ENCODE peak calls at places on chromosome 12, in seven cellular contexts. W, V, P, Y, I, J and F are unnamed samples.

GRCh38 chr12:15996948-15997347 is 85.8 kb downstream of the DERA start:
- DNase-seq in W (no peak), V (no peak), P (peak; percentile 19), Y (no peak), I (no peak), J (no peak), F (no peak)

GRCh38 chr12:4587108-4587507 is 25.1 kb downstream of the DYRK4 start:
- DNase-seq in W (no peak), V (no peak), P (no peak), Y (no peak), I (no peak), J (no peak), F (no peak)

GRCh38 chr12:12786716-12787601 is 1.5 kb downstream of the APOLD1 start:
- DNase-seq in W (peak; percentile 94), V (peak; percentile 81), P (peak; percentile 88), Y (peak; percentile 76), I (peak; percentile 92), J (peak; percentile 80), F (peak; percentile 60)

GRCh38 chr12:80040075-80040738 is 59.1 kb upstream of the OTOGL start:
- DNase-seq in W (no peak), V (no peak), P (peak; percentile 46), Y (no peak), I (no peak), J (no peak), F (no peak)

GRCh38 chr12:111607239-111607638 is 8.1 kb upstream of the ATXN2 start:
- DNase-seq in W (no peak), V (no peak), P (no peak), Y (no peak), I (no peak), J (no peak), F (no peak)

GRCh38 chr12:53053223-53054111 is 3.6 kb downstream of the TNS2 start:
- DNase-seq in W (peak; percentile 46), V (peak; percentile 75), P (peak; percentile 43), Y (peak; percentile 52), I (peak; percentile 90), J (peak; percentile 81), F (no peak)

GRCh38 chr12:41521872-41522379 is 333.8 kb downstream of the PDZRN4 start:
- DNase-seq in W (peak; percentile 87), V (no peak), P (peak; percentile 94), Y (no peak), I (no peak), J (no peak), F (no peak)

GRCh38 chr12:93319523-93320045 is 58.1 kb upstream of the NUDT4 start:
- DNase-seq in W (no peak), V (no peak), P (peak; percentile 37), Y (no peak), I (no peak), J (no peak), F (no peak)

GRCh38 chr12:113422030-113422900 is at the start of gene SDSL:
- DNase-seq in W (peak; percentile 77), V (no peak), P (peak; percentile 90), Y (no peak), I (peak; percentile 89), J (no peak), F (peak; percentile 79)

GRCh38 chr12:115802767-115803166 is 474.7 kb downstream of the MED13L start:
- DNase-seq in W (no peak), V (no peak), P (no peak), Y (no peak), I (no peak), J (no peak), F (no peak)

GRCh38 chr12:106256524-106256923 is 8.7 kb upstream of the CKAP4 start:
- DNase-seq in W (no peak), V (no peak), P (no peak), Y (no peak), I (no peak), J (no peak), F (no peak)

GRCh38 chr12:123140675-123141614 is 9.9 kb downstream of the PITPNM2 start:
- DNase-seq in W (no peak), V (no peak), P (no peak), Y (no peak), I (no peak), J (no peak), F (no peak)

GRCh38 chr12:31589896-31590729 is 823 bp downstream of the DENND5B start:
- DNase-seq in W (peak; percentile 81), V (no peak), P (peak; percentile 69), Y (peak; percentile 70), I (peak; percentile 88), J (peak; percentile 50), F (peak; percentile 5)